ENCODE peak calls at places on chromosomes 12 and 14, in seven cellular contexts. Z, M, A, I, H, G and B are unnamed samples.

GRCh38 chr12:64098709-64099354 is 123.3 kb downstream of the KICS2 start:
- DNase-seq in Z (no peak), M (no peak), A (no peak), I (no peak), H (no peak), G (peak), B (peak)

GRCh38 chr12:19572920-19573558 is 133.7 kb downstream of the AEBP2 start:
- DNase-seq in Z (no peak), M (no peak), A (no peak), I (no peak), H (no peak), G (peak), B (peak)

GRCh38 chr14:59140441-59140840 is 48.0 kb upstream of the DAAM1 start:
- DNase-seq in Z (no peak), M (no peak), A (no peak), I (no peak), H (no peak), G (no peak), B (no peak)

GRCh38 chr12:63978519-63978918 is 134.0 kb downstream of the SRGAP1 start:
- DNase-seq in Z (peak), M (no peak), A (no peak), I (peak), H (no peak), G (peak), B (peak)

GRCh38 chr12:108563135-108563803 is 873 bp downstream of the ISCU start:
- DNase-seq in Z (peak), M (peak), A (peak), I (peak), H (peak), G (peak), B (peak)

GRCh38 chr12:114770323-114770722 is 86.3 kb upstream of the TBX3 start:
- DNase-seq in Z (no peak), M (no peak), A (no peak), I (no peak), H (no peak), G (no peak), B (no peak)

GRCh38 chr12:71438670-71439361 is 782 bp upstream of the LGR5 start:
- DNase-seq in Z (no peak), M (no peak), A (no peak), I (no peak), H (no peak), G (no peak), B (peak)

GRCh38 chr12:25723286-25723685 is 170.2 kb upstream of the LMNTD1 start:
- DNase-seq in Z (no peak), M (no peak), A (no peak), I (no peak), H (no peak), G (peak), B (no peak)

GRCh38 chr12:47085815-47086252 is 6.1 kb upstream of the AMIGO2 start:
- DNase-seq in Z (no peak), M (no peak), A (no peak), I (no peak), H (peak), G (peak), B (peak)

GRCh38 chr12:40375076-40375475 is 150.3 kb downstream of the LRRK2 start:
- DNase-seq in Z (no peak), M (no peak), A (no peak), I (no peak), H (no peak), G (peak), B (peak)

GRCh38 chr14:54806616-54807015 is 96.0 kb downstream of the GCH1 start:
- DNase-seq in Z (no peak), M (no peak), A (no peak), I (no peak), H (no peak), G (no peak), B (no peak)

GRCh38 chr14:23351681-23352505 is 794 bp downstream of the SLC22A17 start:
- DNase-seq in Z (no peak), M (no peak), A (no peak), I (no peak), H (no peak), G (no peak), B (no peak)

GRCh38 chr14:21087294-21088091 is 11.0 kb downstream of the ZNF219 start:
- DNase-seq in Z (no peak), M (no peak), A (no peak), I (peak), H (peak), G (peak), B (peak)

GRCh38 chr14:54669759-54670630 is 103.1 kb downstream of the SAMD4A start:
- DNase-seq in Z (no peak), M (no peak), A (no peak), I (no peak), H (peak), G (peak), B (peak)

GRCh38 chr12:10191865-10192264 is 13.0 kb downstream of the TMEM52B start:
- DNase-seq in Z (no peak), M (no peak), A (no peak), I (peak), H (no peak), G (peak), B (peak)

GRCh38 chr12:11652351-11653040 is 3.0 kb downstream of the ETV6 start:
- DNase-seq in Z (no peak), M (no peak), A (peak), I (no peak), H (no peak), G (peak), B (peak)

GRCh38 chr14:34649344-34649743 is 19.4 kb upstream of the SNX6 start:
- DNase-seq in Z (no peak), M (no peak), A (no peak), I (peak), H (no peak), G (peak), B (peak)

GRCh38 chr14:76811561-76811960 is 1.1 kb downstream of the ANGEL1 start:
- DNase-seq in Z (no peak), M (no peak), A (no peak), I (no peak), H (no peak), G (peak), B (peak)

GRCh38 chr14:78005325-78005724 is 164.8 kb upstream of the NRXN3 start:
- DNase-seq in Z (peak), M (no peak), A (no peak), I (no peak), H (no peak), G (no peak), B (peak)

GRCh38 chr14:99568567-99569560 is 35.1 kb downstream of the CCDC85C start:
- DNase-seq in Z (no peak), M (no peak), A (no peak), I (no peak), H (no peak), G (peak), B (peak)

GRCh38 chr12:65835256-65835655 is 11.0 kb downstream of the HMGA2 start:
- DNase-seq in Z (no peak), M (no peak), A (no peak), I (no peak), H (no peak), G (no peak), B (no peak)

GRCh38 chr12:69350002-69350626 is 1.9 kb downstream of the LYZ start:
- DNase-seq in Z (no peak), M (no peak), A (no peak), I (no peak), H (no peak), G (no peak), B (no peak)

GRCh38 chr12:48349471-48349870 is 1.2 kb downstream of the ZNF641 start:
- DNase-seq in Z (no peak), M (no peak), A (no peak), I (no peak), H (no peak), G (no peak), B (peak)

GRCh38 chr14:100440207-100440631 is 117.1 kb downstream of the SLC25A47 start:
- DNase-seq in Z (peak), M (peak), A (peak), I (no peak), H (peak), G (peak), B (peak)

GRCh38 chr14:25041484-25041883 is 8.5 kb downstream of the STXBP6 start:
- DNase-seq in Z (no peak), M (no peak), A (no peak), I (no peak), H (no peak), G (no peak), B (no peak)

DNA sequence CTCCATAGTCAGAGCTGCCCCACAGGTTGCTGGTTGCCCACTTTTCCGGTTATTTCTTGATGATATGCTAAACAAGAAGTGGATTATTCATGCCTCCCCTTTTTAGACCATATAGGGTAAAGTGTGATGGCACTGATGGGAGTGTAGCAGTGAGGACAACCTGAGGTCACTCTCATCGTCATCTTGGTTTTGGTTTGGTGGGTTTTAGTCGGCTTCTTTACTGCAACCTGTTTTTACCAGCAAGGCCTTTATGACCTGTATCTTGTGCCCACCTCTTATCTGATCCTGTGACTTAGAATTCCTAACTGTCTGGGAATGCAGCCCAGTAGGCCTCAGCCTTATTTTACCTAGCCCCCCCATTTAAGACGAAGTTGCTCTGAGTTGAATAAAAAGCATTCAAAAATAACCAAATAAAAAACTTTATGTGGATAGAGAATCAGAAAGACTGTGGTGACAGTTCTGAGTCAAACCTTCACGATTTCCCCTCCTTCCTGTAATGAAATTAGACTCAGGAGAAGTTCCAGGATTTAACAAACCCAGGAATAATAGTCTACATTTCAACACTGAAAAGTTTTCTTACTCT is 144.2 kb downstream of the PAWR start:
- DNase-seq in Z (no peak), M (no peak), A (no peak), I (no peak), H (no peak), G (no peak), B (peak)
- TF ChIP-seq CTCF in Z (no peak), M (no peak), A (no peak), I (no peak), H (no peak), G (no peak), B (no peak)

DNA sequence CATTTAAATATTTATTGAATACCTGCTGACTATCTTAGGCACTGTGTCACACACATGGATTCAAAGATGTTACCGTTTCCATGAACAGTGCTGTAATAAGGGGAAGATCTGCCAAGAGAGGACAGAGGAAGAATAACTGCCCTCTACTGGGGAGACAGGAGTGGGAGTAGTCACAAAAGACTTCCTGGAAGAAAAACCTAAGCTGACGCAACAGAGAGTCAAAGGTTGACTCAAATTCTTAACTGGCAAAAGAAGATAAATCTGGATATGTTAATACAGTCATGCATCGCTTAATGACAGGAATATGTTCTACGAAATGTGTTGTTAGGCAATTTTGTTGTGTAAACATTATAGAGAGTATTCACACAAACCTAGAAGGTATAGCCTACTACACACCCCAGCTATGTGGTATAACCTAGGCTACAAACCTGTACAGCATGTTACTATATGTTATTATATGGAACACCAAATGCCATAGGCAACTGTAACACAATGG is 51.5 kb downstream of the DCAF5 start:
- DNase-seq in Z (peak), M (no peak), A (no peak), I (peak), H (no peak), G (peak), B (peak)
- TF ChIP-seq CTCF in Z (peak), M (peak), A (peak), I (peak), H (no peak), G (peak), B (peak)

GRCh38 chr14:92458959-92459478 is 54.6 kb upstream of the RIN3 start:
- DNase-seq in Z (no peak), M (no peak), A (no peak), I (no peak), H (no peak), G (no peak), B (no peak)

GRCh38 chr14:92458136-92458958 is 55.2 kb upstream of the RIN3 start:
- DNase-seq in Z (no peak), M (no peak), A (peak), I (no peak), H (no peak), G (no peak), B (no peak)

GRCh38 chr14:92460916-92461579 is 52.5 kb upstream of the RIN3 start:
- DNase-seq in Z (no peak), M (no peak), A (no peak), I (peak), H (no peak), G (peak), B (peak)

GRCh38 chr14:92460541-92460915 is 53.1 kb upstream of the RIN3 start:
- DNase-seq in Z (no peak), M (no peak), A (no peak), I (no peak), H (no peak), G (no peak), B (no peak)

DNA sequence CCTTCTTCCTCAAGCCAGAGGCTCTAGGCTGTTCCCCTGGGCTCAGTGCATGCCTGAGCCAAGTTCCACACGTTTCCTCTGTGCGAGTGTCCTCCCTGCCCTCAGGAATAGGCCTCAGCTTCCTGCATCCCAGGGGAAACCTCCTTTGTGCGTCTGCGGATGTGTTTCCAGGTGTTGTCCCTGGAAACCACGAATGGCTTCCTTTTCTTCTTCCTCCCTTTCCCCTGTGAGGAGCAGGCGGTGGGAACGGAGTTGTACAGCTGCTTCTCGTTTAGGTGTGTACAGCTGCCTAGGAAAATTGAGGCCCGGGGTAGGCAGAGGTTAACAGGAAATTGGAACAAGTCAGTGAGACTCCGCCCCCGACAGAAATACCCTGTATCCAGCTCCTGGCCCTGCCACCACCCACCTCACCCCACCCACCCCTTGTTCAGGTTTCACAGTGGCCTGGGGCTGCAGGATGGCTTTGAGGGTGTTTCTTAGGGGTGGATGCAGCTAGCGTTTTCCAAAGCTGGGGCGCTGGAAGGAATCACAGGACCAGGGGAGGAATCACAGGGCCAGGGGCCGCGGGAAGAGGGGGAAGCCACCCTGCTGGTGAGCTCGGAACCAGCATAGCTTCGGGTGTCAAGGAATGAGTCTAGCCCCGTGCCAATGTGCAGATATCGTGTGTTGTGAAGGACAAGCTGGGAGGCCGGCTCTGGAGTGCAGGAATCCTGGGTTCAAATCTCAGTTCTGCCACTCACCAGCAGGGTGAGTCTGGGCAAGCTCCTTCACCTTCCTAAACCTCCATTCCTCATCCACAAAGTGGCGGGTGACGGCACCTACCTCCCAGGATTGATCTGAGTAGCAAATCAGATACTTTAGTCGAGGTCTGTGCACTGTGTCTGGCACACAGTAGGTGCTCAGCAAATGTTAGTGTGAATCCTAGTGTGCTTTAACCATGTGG is 53.8 kb upstream of the RIN3 start:
- DNase-seq in Z (no peak), M (no peak), A (no peak), I (no peak), H (no peak), G (no peak), B (no peak)
- TF ChIP-seq CTCF in Z (no peak), M (no peak), A (peak), I (no peak), H (no peak), G (no peak), B (peak)

GRCh38 chr14:71403673-71404072 is 496.4 kb downstream of the PCNX1 start:
- DNase-seq in Z (no peak), M (no peak), A (no peak), I (no peak), H (peak), G (peak), B (peak)
- TF ChIP-seq CTCF in Z (no peak), M (no peak), A (peak), I (no peak), H (no peak), G (no peak), B (peak)

GRCh38 chr14:27427796-27428195 is 830.0 kb upstream of the NOVA1 start:
- DNase-seq in Z (peak), M (no peak), A (no peak), I (no peak), H (no peak), G (no peak), B (peak)
- TF ChIP-seq CTCF in Z (no peak), M (no peak), A (no peak), I (no peak), H (no peak), G (no peak), B (no peak)

GRCh38 chr12:52307836-52308806 is 13.1 kb downstream of the KRT83 start:
- DNase-seq in Z (no peak), M (peak), A (peak), I (no peak), H (peak), G (peak), B (peak)
- TF ChIP-seq CTCF in Z (no peak), M (peak), A (peak), I (peak), H (no peak), G (peak), B (no peak)

GRCh38 chr14:51242545-51243490 is 2.8 kb downstream of the TMX1 start:
- DNase-seq in Z (no peak), M (no peak), A (no peak), I (no peak), H (no peak), G (no peak), B (no peak)
- TF ChIP-seq CTCF in Z (peak), M (no peak), A (no peak), I (no peak), H (no peak), G (no peak), B (peak)

GRCh38 chr14:52015411-52016030 is 26.2 kb downstream of the RTRAF start:
- DNase-seq in Z (peak), M (no peak), A (no peak), I (no peak), H (no peak), G (peak), B (peak)
- TF ChIP-seq CTCF in Z (peak), M (no peak), A (peak), I (peak), H (no peak), G (peak), B (peak)